ENCODE peak calls at places on chromosomes 13 and 19, in six cellular contexts. One of them, this sample, is unnamed. For H3K9me3, the result is how much of the 10 kb centered on the place peaks cover.

GRCh38 chr19:19628499-19629134 is 597 bp upstream of the LPAR2 start:
- DNase-seq in suprapubic skin: no peak
- DNase-seq in stomach: peak
- DNase-seq in transverse colon: peak
- DNase-seq in uterus: no peak
- DNase-seq in heart left ventricle: no peak
- DNase-seq in this sample: peak

GRCh38 chr13:40366119-40366518 is 300.3 kb downstream of the FOXO1 start:
- DNase-seq in suprapubic skin: no peak
- DNase-seq in stomach: no peak
- DNase-seq in transverse colon: no peak
- DNase-seq in uterus: no peak
- DNase-seq in heart left ventricle: no peak
- DNase-seq in this sample: no peak

GRCh38 chr19:57558525-57558924 is 1.1 kb downstream of the ZNF550 start:
- DNase-seq in suprapubic skin: no peak
- DNase-seq in stomach: no peak
- DNase-seq in transverse colon: no peak
- DNase-seq in uterus: no peak
- DNase-seq in heart left ventricle: no peak
- DNase-seq in this sample: no peak

GRCh38 chr19:47310819-47311218 is 1.2 kb downstream of the C5AR1 start:
- DNase-seq in suprapubic skin: no peak
- DNase-seq in stomach: peak
- DNase-seq in transverse colon: no peak
- DNase-seq in uterus: no peak
- DNase-seq in heart left ventricle: peak
- DNase-seq in this sample: no peak

GRCh38 chr19:19627716-19628498 is at the start of gene LPAR2:
- DNase-seq in suprapubic skin: no peak
- DNase-seq in stomach: peak
- DNase-seq in transverse colon: peak
- DNase-seq in uterus: no peak
- DNase-seq in heart left ventricle: no peak
- DNase-seq in this sample: peak

GRCh38 chr19:13134626-13135025 is 15.5 kb downstream of the STX10 start:
- DNase-seq in suprapubic skin: no peak
- DNase-seq in stomach: no peak
- DNase-seq in transverse colon: no peak
- DNase-seq in uterus: no peak
- DNase-seq in heart left ventricle: no peak
- DNase-seq in this sample: no peak

GRCh38 chr13:31927219-31927653 is 104.3 kb upstream of the FRY start:
- DNase-seq in suprapubic skin: no peak
- DNase-seq in stomach: peak
- DNase-seq in transverse colon: no peak
- DNase-seq in uterus: no peak
- DNase-seq in heart left ventricle: no peak
- DNase-seq in this sample: no peak

GRCh38 chr19:42229855-42230331 is 9.8 kb downstream of the ZNF526 start:
- DNase-seq in suprapubic skin: no peak
- DNase-seq in stomach: no peak
- DNase-seq in transverse colon: no peak
- DNase-seq in uterus: no peak
- DNase-seq in heart left ventricle: no peak
- DNase-seq in this sample: no peak

GRCh38 chr13:27928805-27929753 is 9.3 kb downstream of the PDX1 start:
- DNase-seq in suprapubic skin: no peak
- DNase-seq in stomach: no peak
- DNase-seq in transverse colon: no peak
- DNase-seq in uterus: no peak
- DNase-seq in heart left ventricle: no peak
- DNase-seq in this sample: no peak

GRCh38 chr19:52734340-52734892 is 428 bp downstream of the ZNF611 start:
- DNase-seq in suprapubic skin: no peak
- DNase-seq in stomach: peak
- DNase-seq in transverse colon: peak
- DNase-seq in uterus: peak
- DNase-seq in heart left ventricle: peak
- DNase-seq in this sample: no peak

GRCh38 chr19:45191324-45191845 is 12.8 kb downstream of the BLOC1S3 start:
- DNase-seq in suprapubic skin: no peak
- DNase-seq in stomach: no peak
- DNase-seq in transverse colon: no peak
- DNase-seq in uterus: no peak
- DNase-seq in heart left ventricle: no peak
- DNase-seq in this sample: no peak
- TF ChIP-seq CTCF in suprapubic skin: no peak
- TF ChIP-seq CTCF in stomach: no peak
- TF ChIP-seq CTCF in transverse colon: no peak
- TF ChIP-seq CTCF in uterus: no peak
- TF ChIP-seq CTCF in heart left ventricle: no peak
- TF ChIP-seq CTCF in this sample: no peak

GRCh38 chr19:45886427-45887310 is 728 bp upstream of the IRF2BP1 start:
- DNase-seq in suprapubic skin: peak
- DNase-seq in stomach: peak
- DNase-seq in transverse colon: peak
- DNase-seq in uterus: peak
- DNase-seq in heart left ventricle: peak
- DNase-seq in this sample: peak

GRCh38 chr19:45887311-45887710 is 1.4 kb upstream of the IRF2BP1 start:
- DNase-seq in suprapubic skin: no peak
- DNase-seq in stomach: no peak
- DNase-seq in transverse colon: no peak
- DNase-seq in uterus: peak
- DNase-seq in heart left ventricle: no peak
- DNase-seq in this sample: no peak

GRCh38 chr19:45884682-45885555 is 1.0 kb downstream of the IRF2BP1 start:
- DNase-seq in suprapubic skin: no peak
- DNase-seq in stomach: peak
- DNase-seq in transverse colon: no peak
- DNase-seq in uterus: no peak
- DNase-seq in heart left ventricle: no peak
- DNase-seq in this sample: no peak

GRCh38 chr19:45883881-45884681 is 1.9 kb downstream of the IRF2BP1 start:
- DNase-seq in suprapubic skin: no peak
- DNase-seq in stomach: peak
- DNase-seq in transverse colon: no peak
- DNase-seq in uterus: no peak
- DNase-seq in heart left ventricle: no peak
- DNase-seq in this sample: no peak

DNA sequence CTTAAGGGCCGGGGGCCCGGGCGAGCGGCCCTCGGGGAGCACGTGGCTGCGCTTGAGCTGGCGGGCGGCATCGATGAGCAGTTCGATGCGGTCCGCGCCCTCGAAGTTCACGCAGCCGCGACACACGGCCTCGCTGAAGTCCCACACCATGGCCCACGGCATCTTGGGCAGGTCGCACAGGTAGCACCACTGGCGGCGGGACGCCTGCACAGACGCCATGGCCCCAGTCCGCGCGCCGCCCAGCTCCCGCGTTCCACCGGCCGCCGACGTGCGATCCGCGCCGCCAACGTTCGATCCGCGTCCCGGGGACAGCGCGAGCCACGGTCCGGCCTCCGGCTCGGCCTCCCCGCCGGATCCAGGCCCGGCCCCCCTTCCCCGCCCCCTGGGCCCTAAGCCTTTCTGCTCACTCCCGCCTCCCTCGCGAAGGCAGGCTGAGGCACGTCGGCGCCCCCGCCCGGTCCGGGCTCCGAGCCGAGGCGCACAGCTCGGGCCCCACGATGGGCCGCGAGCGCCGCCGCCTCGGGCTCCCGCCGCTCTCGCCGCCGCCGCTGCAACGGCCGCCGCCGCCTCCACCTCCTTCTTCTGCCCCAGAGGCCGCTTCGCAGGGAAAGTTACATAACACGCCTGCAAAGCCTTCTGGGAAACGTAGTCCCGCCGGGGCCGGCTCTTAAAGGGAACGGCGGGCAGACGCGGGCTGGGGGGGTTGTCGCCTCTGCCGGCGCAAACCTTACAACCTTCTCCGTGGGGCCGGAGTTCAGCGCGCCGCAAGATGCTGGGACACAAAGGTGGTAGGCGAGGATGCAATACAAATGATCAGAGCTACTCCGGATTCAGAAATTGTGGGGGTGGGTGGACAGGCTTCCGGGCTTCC is at the start of gene IRF2BP1:
- DNase-seq in suprapubic skin: peak
- DNase-seq in stomach: peak
- DNase-seq in transverse colon: peak
- DNase-seq in uterus: peak
- DNase-seq in heart left ventricle: peak
- DNase-seq in this sample: peak
- TF ChIP-seq POLR2A in suprapubic skin: no peak
- TF ChIP-seq POLR2A in stomach: no peak
- TF ChIP-seq POLR2A in transverse colon: no peak
- TF ChIP-seq POLR2A in uterus: peak
- TF ChIP-seq POLR2A in heart left ventricle: peak
- TF ChIP-seq POLR2A in this sample: peak

GRCh38 chr13:56216221-56216620 is 924.5 kb upstream of the PRR20A start:
- DNase-seq in suprapubic skin: no peak
- DNase-seq in stomach: no peak
- DNase-seq in transverse colon: no peak
- DNase-seq in uterus: no peak
- DNase-seq in heart left ventricle: no peak
- DNase-seq in this sample: no peak
- H3K9me3 ChIP-seq in suprapubic skin: under half
- H3K9me3 ChIP-seq in stomach: under half
- H3K9me3 ChIP-seq in transverse colon: under half
- H3K9me3 ChIP-seq in uterus: under half
- H3K9me3 ChIP-seq in heart left ventricle: under half
- H3K9me3 ChIP-seq in this sample: under half

GRCh38 chr13:112969692-112970338 is 801 bp downstream of the MCF2L start:
- DNase-seq in suprapubic skin: no peak
- DNase-seq in stomach: no peak
- DNase-seq in transverse colon: peak
- DNase-seq in uterus: no peak
- DNase-seq in heart left ventricle: no peak
- DNase-seq in this sample: no peak

GRCh38 chr13:112967666-112968379 is 1.2 kb upstream of the MCF2L start:
- DNase-seq in suprapubic skin: peak
- DNase-seq in stomach: no peak
- DNase-seq in transverse colon: peak
- DNase-seq in uterus: no peak
- DNase-seq in heart left ventricle: peak
- DNase-seq in this sample: no peak

GRCh38 chr13:112968380-112968909 is 569 bp upstream of the MCF2L start:
- DNase-seq in suprapubic skin: peak
- DNase-seq in stomach: peak
- DNase-seq in transverse colon: peak
- DNase-seq in uterus: no peak
- DNase-seq in heart left ventricle: peak
- DNase-seq in this sample: peak

GRCh38 chr13:112970552-112971287 is 1.7 kb downstream of the MCF2L start:
- DNase-seq in suprapubic skin: peak
- DNase-seq in stomach: no peak
- DNase-seq in transverse colon: peak
- DNase-seq in uterus: no peak
- DNase-seq in heart left ventricle: peak
- DNase-seq in this sample: no peak

DNA sequence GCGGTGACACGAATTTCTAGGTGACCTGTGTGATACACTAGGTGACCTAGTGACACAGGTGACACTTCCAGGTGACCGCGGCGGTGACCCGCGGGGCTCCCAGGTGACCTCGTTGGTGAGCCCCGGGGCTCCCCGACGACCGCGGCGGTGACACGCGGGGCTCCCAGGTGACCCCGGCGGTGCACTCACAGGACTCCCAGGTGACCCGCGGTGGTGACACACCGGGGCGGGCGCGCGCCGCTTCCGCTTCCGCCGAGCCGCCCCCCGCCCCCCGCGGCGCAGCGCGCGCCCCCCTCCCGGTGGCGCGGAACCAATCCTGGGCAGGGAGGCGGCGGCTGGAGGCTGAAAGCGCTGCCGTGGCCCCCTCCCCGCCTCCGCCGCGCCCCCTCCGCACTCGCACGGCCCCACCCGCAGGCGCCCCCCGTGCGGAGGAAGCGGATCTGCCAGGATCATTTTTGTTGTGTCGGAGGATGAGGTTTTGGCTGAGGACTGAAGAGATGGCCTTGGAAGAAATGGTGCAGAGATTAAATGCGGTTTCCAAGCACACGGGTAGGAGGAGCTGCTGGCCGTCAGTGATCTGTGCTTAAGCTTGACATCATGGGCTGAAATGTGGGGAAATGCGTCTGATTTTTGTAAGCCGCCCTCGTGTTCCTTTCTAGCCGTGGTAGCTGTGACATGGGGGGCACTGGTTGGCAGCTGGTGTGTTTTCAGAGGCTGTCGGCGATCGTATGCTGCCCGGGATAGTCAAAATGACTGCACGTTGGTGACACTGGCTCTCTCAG is at the start of gene MCF2L:
- DNase-seq in suprapubic skin: peak
- DNase-seq in stomach: peak
- DNase-seq in transverse colon: peak
- DNase-seq in uterus: no peak
- DNase-seq in heart left ventricle: peak
- DNase-seq in this sample: peak
- TF ChIP-seq CTCF in suprapubic skin: no peak
- TF ChIP-seq CTCF in stomach: no peak
- TF ChIP-seq CTCF in transverse colon: no peak
- TF ChIP-seq CTCF in uterus: peak
- TF ChIP-seq CTCF in heart left ventricle: peak
- TF ChIP-seq CTCF in this sample: no peak

DNA sequence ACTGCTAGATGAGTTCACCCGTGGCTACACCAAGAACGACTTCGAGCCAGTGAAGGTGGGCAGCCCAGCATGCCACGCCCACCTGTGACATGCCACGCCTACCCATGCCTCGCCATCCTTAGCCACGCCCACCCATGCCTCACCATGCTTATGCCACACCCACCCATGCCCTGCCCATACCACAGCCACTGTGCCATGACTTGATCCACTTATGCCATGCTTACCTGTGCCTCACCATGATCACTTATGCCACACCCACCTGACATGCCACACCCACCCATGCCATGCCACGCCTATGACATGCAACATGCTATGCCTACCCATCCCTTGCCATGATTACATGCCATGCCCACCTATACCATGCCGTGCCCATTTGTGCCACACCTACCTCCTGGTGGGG is 12.9 kb upstream of the USE1 start:
- DNase-seq in suprapubic skin: no peak
- DNase-seq in stomach: no peak
- DNase-seq in transverse colon: no peak
- DNase-seq in uterus: no peak
- DNase-seq in heart left ventricle: no peak
- DNase-seq in this sample: no peak
- TF ChIP-seq POLR2A in suprapubic skin: no peak
- TF ChIP-seq POLR2A in stomach: no peak
- TF ChIP-seq POLR2A in transverse colon: no peak
- TF ChIP-seq POLR2A in uterus: no peak
- TF ChIP-seq POLR2A in heart left ventricle: no peak
- TF ChIP-seq POLR2A in this sample: no peak

DNA sequence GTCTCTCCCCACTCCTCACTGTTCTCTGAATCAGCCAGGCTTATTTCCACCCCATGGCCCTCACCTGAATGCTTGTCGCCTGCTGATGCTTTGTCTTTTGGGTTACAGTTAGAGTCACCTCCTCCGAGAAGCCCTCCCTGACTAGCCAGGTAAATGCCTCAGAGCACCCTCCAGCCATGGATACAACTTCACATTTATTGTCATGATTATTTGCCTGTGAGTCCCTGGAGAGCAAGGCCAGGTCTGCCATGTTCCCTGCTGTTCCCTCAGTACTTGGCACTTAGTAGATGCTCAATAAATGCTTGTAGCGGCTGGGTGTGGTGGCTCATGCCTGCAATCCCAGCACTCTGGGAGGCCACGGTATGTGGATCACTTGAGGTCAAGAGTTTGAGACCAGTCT is 3.7 kb upstream of the PDE4C start:
- DNase-seq in suprapubic skin: no peak
- DNase-seq in stomach: no peak
- DNase-seq in transverse colon: no peak
- DNase-seq in uterus: no peak
- DNase-seq in heart left ventricle: no peak
- DNase-seq in this sample: no peak
- H3K9me3 ChIP-seq in suprapubic skin: under half
- H3K9me3 ChIP-seq in stomach: under half
- H3K9me3 ChIP-seq in transverse colon: under half
- H3K9me3 ChIP-seq in uterus: under half
- H3K9me3 ChIP-seq in heart left ventricle: under half
- H3K9me3 ChIP-seq in this sample: under half